ENCODE peak calls at places on chromosomes 6 and 20, in seven cellular contexts. C, S, P, A, I, U and O are unnamed samples.

GRCh38 chr6:166423781-166424180 is 41.0 kb upstream of the MPC1 start:
- DNase-seq in P (no peak), C (no peak), U (no peak), A (no peak), S (no peak), I (no peak), O (no peak)

GRCh38 chr6:43172127-43173007 is 1.3 kb downstream of the SRF start:
- DNase-seq in U (peak; percentile 48), A (peak; percentile 58), C (no peak), P (peak; percentile 18), S (peak; percentile 39), I (no peak), O (peak; percentile 65)

GRCh38 chr6:13445005-13445743 is 42.2 kb downstream of the GFOD1 start:
- DNase-seq in P (no peak), C (no peak), A (no peak), S (peak; percentile 41), I (no peak), U (peak; percentile 34), O (peak; percentile 38)

GRCh38 chr20:49203011-49203410 is 14.9 kb upstream of the STAU1 start:
- DNase-seq in A (no peak), I (no peak), P (no peak), S (no peak), U (no peak), C (no peak), O (no peak)

GRCh38 chr6:21582651-21583050 is 10.9 kb upstream of the SOX4 start:
- DNase-seq in C (no peak), U (no peak), I (no peak), A (no peak), S (peak; percentile 48), P (no peak), O (no peak)

GRCh38 chr20:10555865-10556308 is 117.9 kb downstream of the JAG1 start:
- DNase-seq in A (no peak), S (peak; percentile 94), U (no peak), C (peak; percentile 40), P (peak; percentile 35), I (no peak), O (no peak)

GRCh38 chr6:110625883-110626282 is 149.5 kb upstream of the SLC22A16 start:
- DNase-seq in A (no peak), U (no peak), C (peak; percentile 4), S (peak; percentile 58), P (no peak), I (no peak), O (no peak)

GRCh38 chr6:147204060-147204785 is at the start of gene STXBP5:
- DNase-seq in C (no peak), A (peak; percentile 72), I (no peak), S (peak; percentile 69), P (peak; percentile 44), U (peak; percentile 45), O (peak; percentile 59)

GRCh38 chr6:15148356-15149058 is 97.4 kb upstream of the JARID2 start:
- DNase-seq in S (peak; percentile 51), C (peak; percentile 52), P (no peak), I (no peak), U (no peak), A (no peak), O (peak; percentile 26)

GRCh38 chr6:88561974-88562736 is 396.0 kb upstream of the CNR1 start:
- DNase-seq in U (no peak), A (no peak), C (no peak), P (no peak), I (no peak), S (no peak), O (no peak)

GRCh38 chr20:61442075-61442670 is 190.1 kb downstream of the CDH4 start:
- DNase-seq in C (no peak), A (no peak), S (peak; percentile 52), I (no peak), U (no peak), P (no peak), O (no peak)

GRCh38 chr6:143155681-143156080 is 95.0 kb downstream of the AIG1 start:
- DNase-seq in C (no peak), U (no peak), A (no peak), I (no peak), S (no peak), P (no peak), O (no peak)

GRCh38 chr20:33072362-33072761 is 7.1 kb upstream of the BPIFB4 start:
- DNase-seq in A (no peak), U (no peak), I (no peak), S (no peak), P (no peak), C (no peak), O (no peak)

GRCh38 chr20:29741894-29742698 is 1515.4 kb upstream of the DEFB115 start:
- DNase-seq in U (no peak), C (no peak), P (no peak), S (no peak), A (peak; percentile 46), I (no peak), O (no peak)

GRCh38 chr20:10553326-10553984 is 118.3 kb downstream of the SLX4IP start:
- DNase-seq in P (peak; percentile 69), I (no peak), A (peak; percentile 25), C (peak; percentile 35), S (peak; percentile 82), U (peak; percentile 64), O (peak; percentile 61)

GRCh38 chr6:110125361-110125760 is 54.1 kb downstream of the WASF1 start:
- DNase-seq in A (no peak), C (no peak), S (no peak), U (no peak), P (no peak), I (no peak), O (no peak)

GRCh38 chr6:16752206-16752867 is 8.9 kb downstream of the ATXN1 start:
- DNase-seq in C (peak; percentile 81), I (no peak), P (peak; percentile 76), U (no peak), A (no peak), S (peak; percentile 93), O (no peak)

GRCh38 chr6:16758163-16758975 is 2.9 kb downstream of the ATXN1 start:
- DNase-seq in C (no peak), U (no peak), P (no peak), I (no peak), S (no peak), A (no peak), O (peak; percentile 36)

GRCh38 chr6:39934060-39934757 is at the start of gene MOCS1:
- DNase-seq in P (peak; percentile 21), I (no peak), A (peak; percentile 45), C (peak; percentile 28), S (peak; percentile 77), U (peak; percentile 87), O (peak; percentile 84)

GRCh38 chr20:63378626-63379025 is 17.5 kb upstream of the CHRNA4 start:
- DNase-seq in S (no peak), I (no peak), P (no peak), A (no peak), U (peak; percentile 44), C (no peak), O (peak; percentile 68)

GRCh38 chr6:33209856-33210255 is 1.6 kb downstream of the RING1 start:
- DNase-seq in P (no peak), C (no peak), I (no peak), A (peak; percentile 7), U (no peak), S (no peak), O (no peak)

GRCh38 chr6:11392778-11393507 is 144.6 kb upstream of the TMEM170B start:
- DNase-seq in P (peak; percentile 82), A (no peak), I (no peak), U (no peak), S (peak; percentile 34), C (no peak), O (no peak)

GRCh38 chr6:18323935-18324707 is 59.8 kb upstream of the DEK start:
- DNase-seq in A (peak; percentile 60), S (peak; percentile 67), I (no peak), U (no peak), C (no peak), P (peak; percentile 63), O (peak; percentile 11)

GRCh38 chr20:33647603-33648395 is 14.3 kb upstream of the C20orf144 start:
- DNase-seq in A (peak; percentile 76), I (peak; percentile 34), C (no peak), S (peak; percentile 84), U (no peak), P (no peak), O (no peak)

GRCh38 chr6:157800420-157801237 is 22.4 kb upstream of the SNX9 start:
- DNase-seq in U (no peak), P (no peak), S (peak; percentile 74), I (peak; percentile 76), C (no peak), A (peak; percentile 61), O (no peak)

GRCh38 chr6:52489881-52490280 is 69.7 kb downstream of the EFHC1 start:
- DNase-seq in U (no peak), C (no peak), A (no peak), I (no peak), S (no peak), P (no peak), O (no peak)

GRCh38 chr6:118709859-118710350 is 58.5 kb upstream of the CEP85L start:
- DNase-seq in I (peak; percentile 85), A (peak; percentile 61), P (no peak), U (no peak), S (peak; percentile 81), C (peak; percentile 48), O (no peak)

GRCh38 chr6:148952147-148953041 is 205.6 kb downstream of the UST start:
- DNase-seq in I (no peak), C (peak; percentile 62), U (no peak), S (peak; percentile 77), A (no peak), P (no peak), O (no peak)

GRCh38 chr6:89050155-89050554 is 30.4 kb upstream of the PNRC1 start:
- DNase-seq in P (no peak), A (no peak), I (no peak), C (no peak), S (peak; percentile 6), U (no peak), O (no peak)

GRCh38 chr20:61926253-61926613 is 139.4 kb downstream of the TAF4 start:
- DNase-seq in C (no peak), U (no peak), S (no peak), P (no peak), I (no peak), A (no peak), O (no peak)

GRCh38 chr6:29943053-29943966 is 978 bp downstream of the HLA-A start:
- DNase-seq in A (no peak), U (no peak), S (peak; percentile 35), C (no peak), P (no peak), I (no peak), O (no peak)

GRCh38 chr20:36499723-36500501 is 41.4 kb upstream of the MYL9 start:
- DNase-seq in I (no peak), S (peak; percentile 94), C (no peak), U (no peak), A (no peak), P (no peak), O (no peak)

GRCh38 chr20:32456869-32457421 is 98.8 kb downstream of the ASXL1 start:
- DNase-seq in C (no peak), S (peak; percentile 52), I (no peak), U (peak; percentile 86), P (no peak), A (peak; percentile 90), O (peak; percentile 93)